ENCODE peak calls at places on chromosome 14, in six cellular contexts. One of them, this sample, is unnamed.

GRCh38 chr14:38197761-38198345 is 9.9 kb upstream of the SSTR1 start:
- DNase-seq in cardiac muscle cell: no peak
- DNase-seq in A549: no peak
- DNase-seq in colonic mucosa: no peak
- DNase-seq in adrenal gland: no peak
- DNase-seq in neural progenitor cell: no peak
- DNase-seq in this sample: no peak

GRCh38 chr14:81219821-81220487 is 805 bp downstream of the GTF2A1 start:
- DNase-seq in adrenal gland: peak
- DNase-seq in cardiac muscle cell: peak
- DNase-seq in neural progenitor cell: peak
- DNase-seq in colonic mucosa: peak
- DNase-seq in A549: peak
- DNase-seq in this sample: peak

GRCh38 chr14:93868165-93868564 is 59.0 kb upstream of the FAM181A start:
- DNase-seq in A549: no peak
- DNase-seq in cardiac muscle cell: no peak
- DNase-seq in colonic mucosa: no peak
- DNase-seq in adrenal gland: no peak
- DNase-seq in neural progenitor cell: no peak
- DNase-seq in this sample: no peak

GRCh38 chr14:21233457-21234076 is 35.7 kb downstream of the HNRNPC start:
- DNase-seq in colonic mucosa: no peak
- DNase-seq in adrenal gland: no peak
- DNase-seq in cardiac muscle cell: peak
- DNase-seq in neural progenitor cell: peak
- DNase-seq in A549: peak
- DNase-seq in this sample: no peak

GRCh38 chr14:54177861-54178591 is 218.8 kb upstream of the CDKN3 start:
- DNase-seq in neural progenitor cell: no peak
- DNase-seq in A549: no peak
- DNase-seq in colonic mucosa: no peak
- DNase-seq in cardiac muscle cell: no peak
- DNase-seq in adrenal gland: no peak
- DNase-seq in this sample: no peak

GRCh38 chr14:58712357-58712756 is 74.6 kb downstream of the DACT1 start:
- DNase-seq in neural progenitor cell: no peak
- DNase-seq in cardiac muscle cell: peak
- DNase-seq in A549: no peak
- DNase-seq in colonic mucosa: no peak
- DNase-seq in adrenal gland: no peak
- DNase-seq in this sample: no peak

GRCh38 chr14:76011959-76012802 is 26.6 kb downstream of the IFT43 start:
- DNase-seq in adrenal gland: peak
- DNase-seq in A549: no peak
- DNase-seq in colonic mucosa: no peak
- DNase-seq in neural progenitor cell: peak
- DNase-seq in cardiac muscle cell: peak
- DNase-seq in this sample: no peak

GRCh38 chr14:73850940-73851339 is 691 bp upstream of the PTGR2 start:
- DNase-seq in cardiac muscle cell: peak
- DNase-seq in neural progenitor cell: peak
- DNase-seq in A549: peak
- DNase-seq in adrenal gland: no peak
- DNase-seq in colonic mucosa: no peak
- DNase-seq in this sample: no peak

GRCh38 chr14:94122438-94122837 is 7.0 kb downstream of the IFI27L2 start:
- DNase-seq in A549: no peak
- DNase-seq in adrenal gland: peak
- DNase-seq in colonic mucosa: peak
- DNase-seq in neural progenitor cell: no peak
- DNase-seq in cardiac muscle cell: no peak
- DNase-seq in this sample: no peak

DNA sequence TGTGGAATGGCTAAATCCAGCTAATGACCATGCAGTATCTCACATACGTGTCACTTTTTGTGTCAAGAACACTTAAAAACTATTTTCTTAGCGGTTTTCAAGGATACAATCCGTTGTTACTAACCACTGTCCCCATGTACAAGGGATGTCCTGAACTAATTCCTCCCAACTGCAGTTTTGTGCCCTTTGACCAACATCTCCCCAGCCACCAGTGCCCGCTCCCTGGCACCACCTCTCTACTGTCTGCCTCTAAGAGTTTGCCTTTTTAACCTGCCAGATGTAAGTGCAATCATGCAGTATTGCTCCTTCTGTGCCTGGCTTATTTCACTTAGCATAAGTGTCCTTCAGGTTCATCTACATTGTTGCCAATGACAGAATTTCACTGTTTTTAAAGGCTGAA is 315.7 kb downstream of the TMEM121 start:
- DNase-seq in cardiac muscle cell: no peak
- DNase-seq in neural progenitor cell: no peak
- DNase-seq in colonic mucosa: peak
- DNase-seq in A549: no peak
- DNase-seq in adrenal gland: peak
- DNase-seq in this sample: no peak
- H3K27ac ChIP-seq in cardiac muscle cell: no peak
- H3K27ac ChIP-seq in neural progenitor cell: no peak
- H3K27ac ChIP-seq in colonic mucosa: no peak
- H3K27ac ChIP-seq in A549: no peak
- H3K27ac ChIP-seq in adrenal gland: no peak
- H3K27ac ChIP-seq in this sample: no peak

DNA sequence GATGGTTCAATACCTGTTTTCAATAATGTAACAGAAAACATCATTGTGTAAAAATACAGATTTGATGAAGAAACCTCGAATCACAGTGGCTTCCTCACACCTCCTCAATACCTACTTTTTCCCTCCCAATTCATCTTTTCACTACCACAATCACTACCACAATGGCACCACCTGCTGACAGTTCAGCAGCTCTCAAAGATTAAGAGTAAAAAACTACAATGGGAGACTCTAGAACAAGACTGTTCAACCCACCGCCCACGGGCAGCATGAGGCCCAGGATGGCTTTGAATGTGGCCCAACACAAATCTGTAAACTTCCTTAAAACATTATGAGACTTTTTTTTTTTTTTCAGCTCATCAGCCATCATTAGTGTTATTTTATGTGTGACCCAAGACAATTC is 15.2 kb downstream of the MED6 start:
- DNase-seq in neural progenitor cell: peak
- DNase-seq in colonic mucosa: no peak
- DNase-seq in cardiac muscle cell: peak
- DNase-seq in adrenal gland: no peak
- DNase-seq in A549: peak
- DNase-seq in this sample: no peak
- TF ChIP-seq CTCF in neural progenitor cell: no peak
- TF ChIP-seq CTCF in colonic mucosa: no peak
- TF ChIP-seq CTCF in cardiac muscle cell: no peak
- TF ChIP-seq CTCF in adrenal gland: no peak
- TF ChIP-seq CTCF in A549: no peak
- TF ChIP-seq CTCF in this sample: no peak

GRCh38 chr14:99672506-99673327 is 11.4 kb upstream of the CYP46A1 start:
- DNase-seq in neural progenitor cell: no peak
- DNase-seq in cardiac muscle cell: no peak
- DNase-seq in adrenal gland: no peak
- DNase-seq in colonic mucosa: peak
- DNase-seq in A549: no peak
- DNase-seq in this sample: no peak
- H3K27ac ChIP-seq in neural progenitor cell: peak
- H3K27ac ChIP-seq in cardiac muscle cell: no peak
- H3K27ac ChIP-seq in adrenal gland: no peak
- H3K27ac ChIP-seq in colonic mucosa: no peak
- H3K27ac ChIP-seq in A549: no peak
- H3K27ac ChIP-seq in this sample: no peak

GRCh38 chr14:91892918-91893527 is 25.7 kb upstream of the TC2N start:
- DNase-seq in adrenal gland: no peak
- DNase-seq in A549: no peak
- DNase-seq in neural progenitor cell: peak
- DNase-seq in cardiac muscle cell: peak
- DNase-seq in colonic mucosa: no peak
- DNase-seq in this sample: no peak
- TF ChIP-seq CTCF in adrenal gland: no peak
- TF ChIP-seq CTCF in A549: peak
- TF ChIP-seq CTCF in neural progenitor cell: peak
- TF ChIP-seq CTCF in cardiac muscle cell: peak
- TF ChIP-seq CTCF in colonic mucosa: peak
- TF ChIP-seq CTCF in this sample: peak

GRCh38 chr14:96391293-96392118 is 422 bp upstream of the AK7 start:
- DNase-seq in neural progenitor cell: peak
- DNase-seq in cardiac muscle cell: peak
- DNase-seq in A549: peak
- DNase-seq in adrenal gland: peak
- DNase-seq in colonic mucosa: peak
- DNase-seq in this sample: peak
- H3K27ac ChIP-seq in neural progenitor cell: no peak
- H3K27ac ChIP-seq in cardiac muscle cell: no peak
- H3K27ac ChIP-seq in A549: peak
- H3K27ac ChIP-seq in adrenal gland: no peak
- H3K27ac ChIP-seq in colonic mucosa: peak
- H3K27ac ChIP-seq in this sample: peak

DNA sequence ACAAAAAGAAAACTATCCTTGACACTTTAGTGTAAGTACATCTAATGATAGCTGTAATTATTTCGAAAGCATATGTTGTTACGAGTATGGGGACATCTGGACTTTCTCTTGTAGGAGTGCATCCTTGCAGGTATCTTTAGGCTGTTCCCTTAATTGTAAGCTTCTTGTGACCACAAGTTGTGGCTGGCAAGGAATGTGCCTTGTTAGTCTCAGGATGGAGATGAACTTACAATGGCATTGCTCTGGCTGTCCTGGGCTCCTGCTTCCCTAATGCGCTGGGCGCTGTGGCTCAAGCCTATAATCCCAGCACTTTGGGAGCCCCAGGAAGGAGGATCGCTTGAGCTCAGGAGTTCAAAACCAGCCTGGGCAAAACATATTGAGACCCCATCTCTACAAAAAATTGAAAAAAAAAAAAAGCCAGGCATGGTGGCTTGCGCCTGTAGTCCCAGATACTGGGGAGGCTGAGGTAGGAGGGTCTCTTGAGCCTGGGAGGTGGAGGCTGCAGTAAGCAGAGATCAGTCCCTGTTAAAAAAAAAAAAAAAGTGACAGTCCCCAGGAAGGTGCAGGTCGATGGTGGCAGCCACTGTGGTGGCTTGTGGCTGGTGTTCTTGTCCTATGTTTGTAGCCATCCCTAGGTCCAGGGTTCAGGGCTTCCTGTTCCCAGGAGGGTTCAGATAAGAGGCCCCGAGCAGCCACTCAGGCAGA is 23.7 kb upstream of the PPP1R13B start:
- DNase-seq in cardiac muscle cell: no peak
- DNase-seq in neural progenitor cell: no peak
- DNase-seq in A549: no peak
- DNase-seq in adrenal gland: no peak
- DNase-seq in colonic mucosa: no peak
- DNase-seq in this sample: no peak
- TF ChIP-seq CTCF in cardiac muscle cell: no peak
- TF ChIP-seq CTCF in neural progenitor cell: no peak
- TF ChIP-seq CTCF in A549: no peak
- TF ChIP-seq CTCF in adrenal gland: no peak
- TF ChIP-seq CTCF in colonic mucosa: no peak
- TF ChIP-seq CTCF in this sample: no peak

DNA sequence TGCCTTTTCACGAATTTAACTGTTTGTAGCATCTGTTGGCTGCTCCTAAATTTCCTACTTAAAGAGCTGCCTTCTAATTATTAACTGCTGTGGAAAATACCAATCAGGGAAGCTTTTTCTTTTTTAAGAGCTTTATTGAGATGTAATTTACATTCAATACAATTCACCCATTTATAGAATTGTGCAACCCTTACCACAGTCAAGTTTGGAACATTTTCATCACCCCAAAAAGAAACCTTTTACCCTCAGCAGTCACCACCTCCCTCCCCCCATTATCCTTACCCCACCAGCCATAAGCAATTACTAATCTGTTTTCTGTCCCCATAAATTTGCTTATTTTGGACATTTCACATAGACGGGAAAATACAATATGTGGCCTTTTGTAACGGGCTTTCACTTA is 1.4 kb downstream of the PCNX4 start:
- DNase-seq in adrenal gland: no peak
- DNase-seq in cardiac muscle cell: no peak
- DNase-seq in neural progenitor cell: no peak
- DNase-seq in A549: no peak
- DNase-seq in colonic mucosa: no peak
- DNase-seq in this sample: no peak
- H3K27ac ChIP-seq in adrenal gland: peak
- H3K27ac ChIP-seq in cardiac muscle cell: peak
- H3K27ac ChIP-seq in neural progenitor cell: no peak
- H3K27ac ChIP-seq in A549: peak
- H3K27ac ChIP-seq in colonic mucosa: peak
- H3K27ac ChIP-seq in this sample: peak